ENCODE peak calls at places on chromosomes 6 and 20, in four cellular contexts. One of them, this sample, is unnamed.

GRCh38 chr20:58131111-58131510 is 97.3 kb downstream of the ANKRD60 start:
- DNase-seq in upper lobe of right lung: no peak
- DNase-seq in NB4: no peak
- DNase-seq in WERI-Rb-1: peak
- DNase-seq in this sample: peak

GRCh38 chr20:10915815-10916214 is 242.0 kb upstream of the JAG1 start:
- DNase-seq in upper lobe of right lung: no peak
- DNase-seq in WERI-Rb-1: no peak
- DNase-seq in NB4: no peak
- DNase-seq in this sample: no peak

GRCh38 chr6:10351678-10352220 is 63.1 kb downstream of the TFAP2A start:
- DNase-seq in upper lobe of right lung: no peak
- DNase-seq in NB4: no peak
- DNase-seq in WERI-Rb-1: no peak
- DNase-seq in this sample: no peak

GRCh38 chr6:107511410-107512070 is 21.6 kb downstream of the SOBP start:
- DNase-seq in NB4: no peak
- DNase-seq in upper lobe of right lung: no peak
- DNase-seq in WERI-Rb-1: no peak
- DNase-seq in this sample: no peak

GRCh38 chr6:142026471-142026870 is 106.3 kb upstream of the GJE1 start:
- DNase-seq in WERI-Rb-1: no peak
- DNase-seq in upper lobe of right lung: no peak
- DNase-seq in NB4: no peak
- DNase-seq in this sample: peak

GRCh38 chr6:36720251-36721141 is 22.9 kb downstream of the RAB44 start:
- DNase-seq in NB4: no peak
- DNase-seq in WERI-Rb-1: no peak
- DNase-seq in upper lobe of right lung: peak
- DNase-seq in this sample: no peak

GRCh38 chr6:34272022-34272926 is 23.5 kb upstream of the SMIM29 start:
- DNase-seq in WERI-Rb-1: no peak
- DNase-seq in upper lobe of right lung: peak
- DNase-seq in NB4: peak
- DNase-seq in this sample: no peak

GRCh38 chr6:80341330-80341729 is 234.9 kb downstream of the BCKDHB start:
- DNase-seq in WERI-Rb-1: no peak
- DNase-seq in NB4: no peak
- DNase-seq in upper lobe of right lung: no peak
- DNase-seq in this sample: no peak

GRCh38 chr6:32113386-32114352 is 4.5 kb upstream of the TNXB start:
- DNase-seq in NB4: no peak
- DNase-seq in upper lobe of right lung: peak
- DNase-seq in WERI-Rb-1: peak
- DNase-seq in this sample: peak

GRCh38 chr6:63121166-63121565 is 90.1 kb upstream of the FKBP1C start:
- DNase-seq in WERI-Rb-1: peak
- DNase-seq in NB4: peak
- DNase-seq in upper lobe of right lung: no peak
- DNase-seq in this sample: no peak

GRCh38 chr6:115773741-115774140 is 286.9 kb downstream of the FRK start:
- DNase-seq in NB4: no peak
- DNase-seq in upper lobe of right lung: no peak
- DNase-seq in WERI-Rb-1: no peak
- DNase-seq in this sample: no peak

GRCh38 chr6:97187951-97188350 is 95.1 kb downstream of the MMS22L start:
- DNase-seq in upper lobe of right lung: no peak
- DNase-seq in WERI-Rb-1: no peak
- DNase-seq in NB4: no peak
- DNase-seq in this sample: no peak

GRCh38 chr20:24473435-24473834 is 4.0 kb downstream of the SYNDIG1 start:
- DNase-seq in WERI-Rb-1: no peak
- DNase-seq in upper lobe of right lung: no peak
- DNase-seq in NB4: no peak
- DNase-seq in this sample: no peak

GRCh38 chr6:11064836-11065235 is 20.7 kb upstream of the ELOVL2 start:
- DNase-seq in upper lobe of right lung: no peak
- DNase-seq in NB4: no peak
- DNase-seq in WERI-Rb-1: peak
- DNase-seq in this sample: no peak

GRCh38 chr20:25118529-25118928 is 36.6 kb upstream of the VSX1 start:
- DNase-seq in NB4: no peak
- DNase-seq in upper lobe of right lung: no peak
- DNase-seq in WERI-Rb-1: no peak
- DNase-seq in this sample: no peak

GRCh38 chr20:10277616-10278015 is 59.0 kb downstream of the SNAP25 start:
- DNase-seq in upper lobe of right lung: no peak
- DNase-seq in WERI-Rb-1: no peak
- DNase-seq in NB4: no peak
- DNase-seq in this sample: no peak

GRCh38 chr20:51463560-51463959 is 79.0 kb downstream of the NFATC2 start:
- DNase-seq in WERI-Rb-1: no peak
- DNase-seq in upper lobe of right lung: no peak
- DNase-seq in NB4: no peak
- DNase-seq in this sample: no peak

GRCh38 chr6:17278289-17279061 is 2.7 kb upstream of the RBM24 start:
- DNase-seq in NB4: no peak
- DNase-seq in WERI-Rb-1: no peak
- DNase-seq in upper lobe of right lung: no peak
- DNase-seq in this sample: no peak

GRCh38 chr6:127162808-127163207 is 44.3 kb downstream of the RSPO3 start:
- DNase-seq in WERI-Rb-1: no peak
- DNase-seq in upper lobe of right lung: no peak
- DNase-seq in NB4: no peak
- DNase-seq in this sample: no peak

GRCh38 chr20:13022401-13023170 is 13.8 kb downstream of the SPTLC3 start:
- DNase-seq in NB4: no peak
- DNase-seq in upper lobe of right lung: no peak
- DNase-seq in WERI-Rb-1: no peak
- DNase-seq in this sample: no peak

GRCh38 chr6:32947552-32948465 is 5.1 kb downstream of the HLA-DMA start:
- DNase-seq in NB4: peak
- DNase-seq in upper lobe of right lung: no peak
- DNase-seq in WERI-Rb-1: peak
- DNase-seq in this sample: peak

GRCh38 chr6:28383235-28384142 is 16.1 kb downstream of the ZSCAN12 start:
- DNase-seq in upper lobe of right lung: peak
- DNase-seq in WERI-Rb-1: peak
- DNase-seq in NB4: peak
- DNase-seq in this sample: peak

GRCh38 chr6:34657307-34657978 is 39.1 kb downstream of the ILRUN start:
- DNase-seq in WERI-Rb-1: no peak
- DNase-seq in NB4: peak
- DNase-seq in upper lobe of right lung: no peak
- DNase-seq in this sample: peak

GRCh38 chr6:163985710-163986109 is 571.2 kb downstream of the QKI start:
- DNase-seq in upper lobe of right lung: no peak
- DNase-seq in NB4: no peak
- DNase-seq in WERI-Rb-1: no peak
- DNase-seq in this sample: no peak

GRCh38 chr6:52543729-52544324 is 33.0 kb downstream of the TRAM2 start:
- DNase-seq in upper lobe of right lung: no peak
- DNase-seq in WERI-Rb-1: no peak
- DNase-seq in NB4: no peak
- DNase-seq in this sample: no peak

GRCh38 chr6:43434001-43434400 is 6.7 kb downstream of the ABCC10 start:
- DNase-seq in upper lobe of right lung: no peak
- DNase-seq in NB4: no peak
- DNase-seq in WERI-Rb-1: no peak
- DNase-seq in this sample: no peak

GRCh38 chr6:157989541-157990289 is 8.1 kb downstream of the SYNJ2 start:
- DNase-seq in upper lobe of right lung: peak
- DNase-seq in WERI-Rb-1: no peak
- DNase-seq in NB4: peak
- DNase-seq in this sample: peak

GRCh38 chr6:33276864-33277662 is at the start of gene B3GALT4:
- DNase-seq in NB4: peak
- DNase-seq in upper lobe of right lung: peak
- DNase-seq in WERI-Rb-1: peak
- DNase-seq in this sample: peak

GRCh38 chr6:105639124-105639523 is 236.2 kb upstream of the PREP start:
- DNase-seq in upper lobe of right lung: no peak
- DNase-seq in NB4: no peak
- DNase-seq in WERI-Rb-1: no peak
- DNase-seq in this sample: no peak

GRCh38 chr6:126716012-126716411 is 376.1 kb downstream of the CENPW start:
- DNase-seq in NB4: no peak
- DNase-seq in upper lobe of right lung: no peak
- DNase-seq in WERI-Rb-1: no peak
- DNase-seq in this sample: no peak

DNA sequence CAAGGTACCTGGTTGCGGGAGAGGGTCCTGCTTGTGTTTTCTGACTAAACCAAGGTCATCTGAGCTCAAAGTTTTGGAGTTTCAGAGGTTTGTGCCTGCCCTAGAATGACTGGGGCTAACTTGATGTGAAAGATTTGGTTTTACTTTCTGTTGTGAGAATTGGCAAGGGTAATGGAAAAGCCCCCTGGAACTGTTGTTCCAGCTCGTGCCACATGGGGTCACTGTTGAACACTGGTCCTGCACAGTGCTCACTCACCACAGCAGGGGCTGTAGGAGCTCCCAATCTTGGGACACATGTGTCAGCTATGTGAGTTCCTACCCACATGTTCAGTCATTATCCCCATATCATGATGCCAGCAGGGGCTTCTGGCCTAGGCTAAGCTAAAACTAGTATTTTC is 6.5 kb downstream of the TGM6 start:
- DNase-seq in NB4: peak
- DNase-seq in upper lobe of right lung: no peak
- DNase-seq in WERI-Rb-1: peak
- DNase-seq in this sample: peak
- TF ChIP-seq CTCF in NB4: peak
- TF ChIP-seq CTCF in upper lobe of right lung: peak
- TF ChIP-seq CTCF in WERI-Rb-1: peak
- TF ChIP-seq CTCF in this sample: peak

DNA sequence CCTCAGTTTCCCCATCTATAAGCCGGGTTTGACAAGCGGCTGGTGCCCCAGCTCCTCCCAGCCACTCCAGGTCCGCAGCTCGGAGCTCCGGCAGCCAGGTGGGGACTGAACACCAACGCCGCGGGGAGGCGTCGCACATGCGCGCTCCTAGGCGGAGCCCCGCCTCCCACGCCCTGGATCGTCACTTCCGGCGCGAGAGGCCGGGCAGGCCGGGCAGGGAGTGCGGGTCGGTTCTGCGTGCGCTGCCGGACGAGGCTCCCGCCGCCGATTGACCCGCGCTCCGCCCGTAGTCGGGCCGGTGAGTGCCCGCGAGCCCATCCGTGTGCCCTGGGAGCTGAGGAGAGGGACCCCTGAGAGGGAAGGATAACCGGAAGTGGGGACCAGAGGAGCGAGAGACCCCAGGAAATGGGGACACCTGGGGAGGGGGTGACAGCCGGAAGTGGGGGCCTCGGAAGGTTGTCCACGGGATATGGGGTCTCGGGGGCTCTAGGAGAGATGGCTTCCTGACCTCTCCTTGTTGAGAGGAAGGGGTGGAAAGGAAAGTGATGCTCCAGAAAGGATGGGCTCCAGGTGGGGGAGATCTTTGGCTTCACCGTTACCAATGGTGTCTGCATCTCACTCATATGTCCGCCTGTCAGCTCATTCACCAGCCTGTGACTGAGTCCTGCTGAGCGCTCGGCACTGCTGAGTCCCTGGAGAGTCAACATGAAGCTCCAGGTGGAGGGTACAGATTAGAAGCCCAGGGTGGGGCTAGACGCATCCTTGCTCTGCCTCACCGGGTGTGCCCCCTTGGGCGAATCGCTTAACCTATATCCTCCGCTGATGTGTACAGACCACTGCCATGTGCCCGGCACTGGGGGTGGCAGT is at the start of gene TTPAL:
- DNase-seq in WERI-Rb-1: peak
- DNase-seq in NB4: peak
- DNase-seq in upper lobe of right lung: peak
- DNase-seq in this sample: peak
- TF ChIP-seq CTCF in WERI-Rb-1: peak
- TF ChIP-seq CTCF in NB4: peak
- TF ChIP-seq CTCF in upper lobe of right lung: peak
- TF ChIP-seq CTCF in this sample: no peak

GRCh38 chr6:129444683-129445082 is 265.3 kb downstream of the ARHGAP18 start:
- DNase-seq in upper lobe of right lung: no peak
- DNase-seq in NB4: no peak
- DNase-seq in WERI-Rb-1: no peak
- DNase-seq in this sample: no peak

GRCh38 chr6:129446272-129446851 is 263.6 kb downstream of the ARHGAP18 start:
- DNase-seq in upper lobe of right lung: no peak
- DNase-seq in WERI-Rb-1: no peak
- DNase-seq in NB4: no peak
- DNase-seq in this sample: no peak

DNA sequence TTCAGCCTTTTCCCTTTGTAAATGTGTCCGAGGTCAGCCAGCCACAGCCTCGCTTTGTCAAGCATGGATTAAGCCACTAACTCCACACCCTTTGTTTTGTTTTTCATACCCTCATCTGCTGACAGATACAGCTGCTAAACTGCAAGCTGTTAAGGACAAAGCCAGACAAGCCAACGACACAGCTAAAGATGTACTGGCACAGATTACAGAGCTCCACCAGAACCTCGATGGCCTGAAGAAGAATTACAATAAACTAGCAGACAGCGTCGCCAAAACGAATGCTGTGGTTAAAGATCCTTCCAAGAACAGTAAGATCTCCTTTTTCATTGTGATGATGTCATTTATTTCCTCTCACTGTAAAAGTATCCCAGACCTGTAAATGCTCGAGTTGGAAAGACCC is 269.3 kb downstream of the ARHGAP18 start:
- DNase-seq in upper lobe of right lung: no peak
- DNase-seq in WERI-Rb-1: peak
- DNase-seq in NB4: peak
- DNase-seq in this sample: no peak
- TF ChIP-seq CTCF in upper lobe of right lung: no peak
- TF ChIP-seq CTCF in WERI-Rb-1: peak
- TF ChIP-seq CTCF in NB4: no peak
- TF ChIP-seq CTCF in this sample: no peak

DNA sequence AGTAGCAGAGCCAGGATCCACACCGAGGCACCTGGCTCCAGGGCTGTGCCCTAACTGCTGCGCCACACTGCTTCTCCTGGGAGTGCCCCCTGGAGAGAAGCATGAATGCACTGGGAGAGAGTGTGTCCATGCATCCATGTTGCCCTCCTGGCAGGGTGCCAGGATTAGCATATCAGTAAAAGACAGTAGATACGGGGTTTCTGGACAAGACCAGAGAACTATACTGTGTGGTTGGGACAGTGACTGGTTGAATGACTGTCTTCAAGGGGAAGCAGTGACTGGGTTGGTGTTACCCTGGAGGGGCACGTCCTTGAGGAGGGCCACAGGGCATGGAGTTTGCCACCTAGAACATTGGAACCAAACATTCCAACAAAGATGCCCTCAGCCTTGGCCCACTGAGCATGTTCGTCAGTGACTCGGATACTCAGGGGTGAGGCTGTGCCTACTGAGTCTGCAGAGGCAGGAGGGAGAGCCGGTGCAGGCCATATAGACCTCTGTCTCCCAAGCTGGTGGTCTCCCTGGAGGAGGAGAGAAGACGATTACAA is 288.8 kb downstream of the CDC5L start:
- DNase-seq in WERI-Rb-1: no peak
- DNase-seq in upper lobe of right lung: no peak
- DNase-seq in NB4: no peak
- DNase-seq in this sample: no peak
- TF ChIP-seq CTCF in WERI-Rb-1: no peak
- TF ChIP-seq CTCF in upper lobe of right lung: no peak
- TF ChIP-seq CTCF in NB4: no peak
- TF ChIP-seq CTCF in this sample: no peak

GRCh38 chr20:64082821-64083379 is 1.3 kb downstream of the LKAAEAR1 start:
- DNase-seq in NB4: no peak
- DNase-seq in upper lobe of right lung: no peak
- DNase-seq in WERI-Rb-1: no peak
- DNase-seq in this sample: no peak
- TF ChIP-seq CTCF in NB4: peak
- TF ChIP-seq CTCF in upper lobe of right lung: no peak
- TF ChIP-seq CTCF in WERI-Rb-1: peak
- TF ChIP-seq CTCF in this sample: no peak

This sample was measured in Calu3.